ENCODE peak calls at places on chromosomes 4 and X, in eight cellular contexts. One of them, this sample, is unnamed.
A peak's percentile ranks its signal among the peaks of the same experiment; 100 is the strongest.

GRCh38 chr4:94814237-94814636 is 56.5 kb downstream of the BMPR1B start:
- DNase-seq in right cardiac atrium: no peak
- DNase-seq in hepatocyte: no peak
- DNase-seq in small intestine: no peak
- DNase-seq in coronary artery: no peak
- DNase-seq in right atrium auricular region: no peak
- DNase-seq in breast epithelium: no peak
- DNase-seq in aorta: no peak
- DNase-seq in this sample: no peak

GRCh38 chrX:117768861-117769604 is 347.6 kb downstream of the KLHL13 start:
- DNase-seq in right atrium auricular region: no peak
- DNase-seq in aorta: no peak
- DNase-seq in small intestine: no peak
- DNase-seq in coronary artery: no peak
- DNase-seq in breast epithelium: no peak
- DNase-seq in right cardiac atrium: no peak
- DNase-seq in hepatocyte: no peak
- DNase-seq in this sample: no peak

GRCh38 chr4:69057620-69058409 is 38.5 kb upstream of the UGT2B7 start:
- DNase-seq in right atrium auricular region: no peak
- DNase-seq in small intestine: peak; percentile 64
- DNase-seq in coronary artery: no peak
- DNase-seq in breast epithelium: no peak
- DNase-seq in hepatocyte: peak; percentile 35
- DNase-seq in aorta: no peak
- DNase-seq in right cardiac atrium: no peak
- DNase-seq in this sample: no peak

GRCh38 chr4:24594887-24595286 is 10.5 kb upstream of the DHX15 start:
- DNase-seq in small intestine: no peak
- DNase-seq in aorta: no peak
- DNase-seq in hepatocyte: peak; percentile 32
- DNase-seq in right cardiac atrium: no peak
- DNase-seq in coronary artery: no peak
- DNase-seq in breast epithelium: no peak
- DNase-seq in right atrium auricular region: no peak
- DNase-seq in this sample: no peak

GRCh38 chrX:49155900-49156837 is 6.4 kb upstream of the MAGIX start:
- DNase-seq in small intestine: peak; percentile 83
- DNase-seq in hepatocyte: peak; percentile 91
- DNase-seq in coronary artery: peak; percentile 92
- DNase-seq in breast epithelium: peak; percentile 85
- DNase-seq in aorta: peak; percentile 93
- DNase-seq in right cardiac atrium: peak; percentile 97
- DNase-seq in right atrium auricular region: peak; percentile 84
- DNase-seq in this sample: peak; percentile 77

GRCh38 chr4:142080960-142081359 is 444.6 kb downstream of the IL15 start:
- DNase-seq in coronary artery: no peak
- DNase-seq in small intestine: no peak
- DNase-seq in right atrium auricular region: no peak
- DNase-seq in breast epithelium: no peak
- DNase-seq in aorta: no peak
- DNase-seq in hepatocyte: peak; percentile 18
- DNase-seq in right cardiac atrium: no peak
- DNase-seq in this sample: no peak

GRCh38 chr4:13540446-13541175 is 3.7 kb downstream of the NKX3-2 start:
- DNase-seq in right cardiac atrium: no peak
- DNase-seq in breast epithelium: no peak
- DNase-seq in coronary artery: no peak
- DNase-seq in small intestine: no peak
- DNase-seq in aorta: no peak
- DNase-seq in hepatocyte: no peak
- DNase-seq in right atrium auricular region: no peak
- DNase-seq in this sample: no peak

GRCh38 chrX:68307767-68308166 is 125.5 kb downstream of the OPHN1 start:
- DNase-seq in small intestine: no peak
- DNase-seq in hepatocyte: no peak
- DNase-seq in right atrium auricular region: no peak
- DNase-seq in breast epithelium: no peak
- DNase-seq in coronary artery: no peak
- DNase-seq in right cardiac atrium: no peak
- DNase-seq in aorta: no peak
- DNase-seq in this sample: no peak

GRCh38 chrX:118315529-118315928 is 30.4 kb upstream of the WDR44 start:
- DNase-seq in right cardiac atrium: no peak
- DNase-seq in small intestine: no peak
- DNase-seq in breast epithelium: no peak
- DNase-seq in aorta: no peak
- DNase-seq in hepatocyte: no peak
- DNase-seq in coronary artery: no peak
- DNase-seq in right atrium auricular region: no peak
- DNase-seq in this sample: no peak

GRCh38 chr4:92843784-92844183 is 540.0 kb downstream of the GRID2 start:
- DNase-seq in coronary artery: no peak
- DNase-seq in right atrium auricular region: no peak
- DNase-seq in hepatocyte: no peak
- DNase-seq in breast epithelium: no peak
- DNase-seq in small intestine: no peak
- DNase-seq in aorta: no peak
- DNase-seq in right cardiac atrium: no peak
- DNase-seq in this sample: no peak

GRCh38 chr4:81113024-81113423 is 82.5 kb downstream of the BMP3 start:
- DNase-seq in right atrium auricular region: no peak
- DNase-seq in right cardiac atrium: no peak
- DNase-seq in aorta: no peak
- DNase-seq in coronary artery: no peak
- DNase-seq in breast epithelium: no peak
- DNase-seq in hepatocyte: no peak
- DNase-seq in small intestine: no peak
- DNase-seq in this sample: no peak

GRCh38 chr4:102867278-102868152 is 1.3 kb upstream of the CISD2 start:
- DNase-seq in breast epithelium: no peak
- DNase-seq in aorta: no peak
- DNase-seq in right atrium auricular region: no peak
- DNase-seq in right cardiac atrium: no peak
- DNase-seq in small intestine: no peak
- DNase-seq in coronary artery: no peak
- DNase-seq in hepatocyte: no peak
- DNase-seq in this sample: no peak

GRCh38 chrX:152072236-152072635 is 66.1 kb downstream of the MAGEA10 start:
- DNase-seq in hepatocyte: no peak
- DNase-seq in right cardiac atrium: no peak
- DNase-seq in right atrium auricular region: no peak
- DNase-seq in aorta: no peak
- DNase-seq in coronary artery: no peak
- DNase-seq in breast epithelium: no peak
- DNase-seq in small intestine: no peak
- DNase-seq in this sample: no peak

GRCh38 chr4:74543247-74543670 is 98.3 kb downstream of the AREG start:
- DNase-seq in small intestine: peak; percentile 81
- DNase-seq in right cardiac atrium: no peak
- DNase-seq in aorta: no peak
- DNase-seq in coronary artery: no peak
- DNase-seq in right atrium auricular region: no peak
- DNase-seq in hepatocyte: peak; percentile 56
- DNase-seq in breast epithelium: no peak
- DNase-seq in this sample: no peak

GRCh38 chrX:149950681-149951080 is 12.4 kb upstream of the EOLA2 start:
- DNase-seq in coronary artery: no peak
- DNase-seq in right atrium auricular region: no peak
- DNase-seq in right cardiac atrium: no peak
- DNase-seq in aorta: no peak
- DNase-seq in breast epithelium: no peak
- DNase-seq in small intestine: peak; percentile 15
- DNase-seq in hepatocyte: peak; percentile 35
- DNase-seq in this sample: peak; percentile 17

GRCh38 chr4:169221662-169222061 is 49.1 kb downstream of the SH3RF1 start:
- DNase-seq in right cardiac atrium: no peak
- DNase-seq in breast epithelium: no peak
- DNase-seq in small intestine: no peak
- DNase-seq in coronary artery: no peak
- DNase-seq in hepatocyte: no peak
- DNase-seq in right atrium auricular region: no peak
- DNase-seq in aorta: no peak
- DNase-seq in this sample: no peak

GRCh38 chrX:21438792-21439191 is 64.6 kb downstream of the CNKSR2 start:
- DNase-seq in hepatocyte: no peak
- DNase-seq in right atrium auricular region: no peak
- DNase-seq in coronary artery: no peak
- DNase-seq in breast epithelium: no peak
- DNase-seq in small intestine: peak; percentile 0
- DNase-seq in right cardiac atrium: no peak
- DNase-seq in aorta: no peak
- DNase-seq in this sample: no peak

GRCh38 chr4:72900952-72901351 is 168.6 kb downstream of the COX18 start:
- DNase-seq in breast epithelium: no peak
- DNase-seq in hepatocyte: no peak
- DNase-seq in aorta: no peak
- DNase-seq in right cardiac atrium: no peak
- DNase-seq in right atrium auricular region: no peak
- DNase-seq in coronary artery: no peak
- DNase-seq in small intestine: no peak
- DNase-seq in this sample: peak; percentile 11

GRCh38 chr4:1198070-1198844 is 25.9 kb upstream of the SPON2 start:
- DNase-seq in breast epithelium: no peak
- DNase-seq in right cardiac atrium: peak; percentile 22
- DNase-seq in hepatocyte: peak; percentile 14
- DNase-seq in right atrium auricular region: peak; percentile 56
- DNase-seq in aorta: no peak
- DNase-seq in coronary artery: no peak
- DNase-seq in small intestine: no peak
- DNase-seq in this sample: no peak

GRCh38 chrX:138519296-138519695 is 192.2 kb downstream of the FGF13 start:
- DNase-seq in small intestine: no peak
- DNase-seq in coronary artery: no peak
- DNase-seq in right cardiac atrium: no peak
- DNase-seq in breast epithelium: no peak
- DNase-seq in hepatocyte: peak; percentile 56
- DNase-seq in right atrium auricular region: no peak
- DNase-seq in aorta: no peak
- DNase-seq in this sample: no peak

GRCh38 chr4:48178931-48179330 is 44.9 kb upstream of the TXK start:
- DNase-seq in right cardiac atrium: no peak
- DNase-seq in aorta: no peak
- DNase-seq in coronary artery: no peak
- DNase-seq in small intestine: no peak
- DNase-seq in breast epithelium: no peak
- DNase-seq in right atrium auricular region: no peak
- DNase-seq in hepatocyte: no peak
- DNase-seq in this sample: no peak

GRCh38 chr4:5051210-5051691 is at the start of gene STK32B:
- DNase-seq in right atrium auricular region: peak; percentile 63
- DNase-seq in coronary artery: peak; percentile 73
- DNase-seq in breast epithelium: peak; percentile 64
- DNase-seq in small intestine: peak; percentile 5
- DNase-seq in hepatocyte: peak; percentile 76
- DNase-seq in right cardiac atrium: peak; percentile 84
- DNase-seq in aorta: peak; percentile 81
- DNase-seq in this sample: peak; percentile 77

GRCh38 chrX:114050075-114050796 is 533.6 kb upstream of the HTR2C start:
- DNase-seq in small intestine: no peak
- DNase-seq in breast epithelium: no peak
- DNase-seq in coronary artery: no peak
- DNase-seq in right atrium auricular region: no peak
- DNase-seq in hepatocyte: no peak
- DNase-seq in aorta: no peak
- DNase-seq in right cardiac atrium: no peak
- DNase-seq in this sample: no peak
- H3K27ac ChIP-seq in small intestine: no peak overlapping the region
- H3K27ac ChIP-seq in breast epithelium: no peak overlapping the region
- H3K27ac ChIP-seq in coronary artery: no peak overlapping the region
- H3K27ac ChIP-seq in right atrium auricular region: no peak overlapping the region
- H3K27ac ChIP-seq in hepatocyte: no peak overlapping the region
- H3K27ac ChIP-seq in aorta: no peak overlapping the region
- H3K27ac ChIP-seq in right cardiac atrium: no peak overlapping the region
- H3K27ac ChIP-seq in this sample: no peak overlapping the region

DNA sequence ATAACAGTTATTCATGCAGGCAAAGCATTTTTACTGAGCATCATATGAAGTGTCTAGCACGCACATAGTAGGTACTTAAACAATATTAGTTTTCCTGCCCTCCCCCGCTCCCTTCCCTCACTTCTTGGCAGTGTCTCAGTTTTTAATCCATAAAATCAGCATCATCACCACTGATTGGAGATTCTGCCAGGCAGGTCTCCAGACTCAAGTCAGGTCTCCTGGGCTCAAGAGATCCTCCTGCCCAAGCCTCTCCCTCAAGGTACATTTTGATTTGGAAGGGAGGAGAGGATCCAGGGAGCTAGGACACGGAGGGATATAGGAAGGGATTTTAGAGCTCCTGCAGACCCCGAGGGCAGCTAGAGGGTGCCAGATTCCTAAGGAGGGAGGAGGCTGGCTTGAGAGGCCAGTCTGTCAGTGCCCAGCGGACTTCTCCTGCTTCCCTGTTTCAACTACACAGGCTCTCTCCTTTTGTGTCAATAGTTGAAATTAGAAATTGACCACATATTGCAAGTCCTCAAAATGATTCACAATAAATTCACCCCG is 4.4 kb upstream of the FAT1 start:
- DNase-seq in small intestine: peak; percentile 48
- DNase-seq in breast epithelium: no peak
- DNase-seq in right atrium auricular region: no peak
- DNase-seq in right cardiac atrium: no peak
- DNase-seq in aorta: no peak
- DNase-seq in coronary artery: no peak
- DNase-seq in hepatocyte: peak; percentile 35
- DNase-seq in this sample: no peak
- H3K4me3 ChIP-seq in small intestine: peak overlapping the region; percentile 80
- H3K4me3 ChIP-seq in breast epithelium: no peak overlapping the region
- H3K4me3 ChIP-seq in right atrium auricular region: no peak overlapping the region
- H3K4me3 ChIP-seq in right cardiac atrium: no peak overlapping the region
- H3K4me3 ChIP-seq in aorta: no peak overlapping the region
- H3K4me3 ChIP-seq in coronary artery: peak overlapping the region; percentile 97
- H3K4me3 ChIP-seq in hepatocyte: no peak overlapping the region
- H3K4me3 ChIP-seq in this sample: no peak overlapping the region

DNA sequence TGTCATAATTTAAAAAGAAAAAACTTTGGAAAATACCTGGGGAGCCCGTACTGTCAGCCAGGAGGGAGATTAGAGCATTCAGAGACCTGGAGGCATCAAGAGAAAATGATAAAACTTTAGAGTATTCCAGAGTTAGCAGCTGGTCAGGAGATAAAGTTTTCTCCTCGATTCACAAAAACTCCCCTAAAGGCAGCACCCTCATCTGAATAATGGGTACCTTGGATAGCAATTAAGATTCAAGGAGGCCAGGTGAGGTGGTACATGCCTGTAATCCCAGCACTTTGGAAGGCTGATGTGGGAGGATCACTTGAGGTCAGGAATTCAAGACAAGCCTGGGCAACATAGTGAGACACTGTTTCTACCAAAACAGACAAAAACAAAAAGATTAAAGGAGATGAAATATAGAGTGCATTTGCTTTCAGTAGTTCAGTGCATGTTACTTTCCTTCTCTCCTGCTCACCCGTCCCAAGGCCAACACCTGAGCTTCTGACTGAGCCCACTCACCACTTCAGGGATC is 18.6 kb upstream of the RAB40A start:
- DNase-seq in hepatocyte: no peak
- DNase-seq in coronary artery: no peak
- DNase-seq in breast epithelium: no peak
- DNase-seq in right cardiac atrium: no peak
- DNase-seq in small intestine: no peak
- DNase-seq in right atrium auricular region: no peak
- DNase-seq in aorta: no peak
- DNase-seq in this sample: no peak
- H3K27ac ChIP-seq in hepatocyte: peak overlapping the region; percentile 92
- H3K27ac ChIP-seq in coronary artery: peak overlapping the region; percentile 39
- H3K27ac ChIP-seq in breast epithelium: peak overlapping the region; percentile 87
- H3K27ac ChIP-seq in right cardiac atrium: peak overlapping the region; percentile 43
- H3K27ac ChIP-seq in small intestine: no peak overlapping the region
- H3K27ac ChIP-seq in right atrium auricular region: peak overlapping the region; percentile 16
- H3K27ac ChIP-seq in aorta: peak overlapping the region; percentile 100
- H3K27ac ChIP-seq in this sample: no peak overlapping the region

GRCh38 chrX:13815664-13816063 is 1.2 kb downstream of the GPM6B start:
- DNase-seq in small intestine: no peak
- DNase-seq in coronary artery: no peak
- DNase-seq in breast epithelium: no peak
- DNase-seq in right atrium auricular region: no peak
- DNase-seq in hepatocyte: no peak
- DNase-seq in right cardiac atrium: no peak
- DNase-seq in aorta: no peak
- DNase-seq in this sample: no peak
- H3K4me3 ChIP-seq in small intestine: no peak overlapping the region
- H3K4me3 ChIP-seq in coronary artery: no peak overlapping the region
- H3K4me3 ChIP-seq in breast epithelium: no peak overlapping the region
- H3K4me3 ChIP-seq in right atrium auricular region: no peak overlapping the region
- H3K4me3 ChIP-seq in hepatocyte: no peak overlapping the region
- H3K4me3 ChIP-seq in right cardiac atrium: no peak overlapping the region
- H3K4me3 ChIP-seq in aorta: no peak overlapping the region
- H3K4me3 ChIP-seq in this sample: no peak overlapping the region

This sample was measured in WERI-Rb-1.